ENCODE peak calls at places on chromosomes 16 and 17, in seven cellular contexts. One of them, this sample, is unnamed.
A peak's percentile ranks its signal among the peaks of the same experiment; 100 is the strongest.

GRCh38 chr16:31284926-31285325 is 25.2 kb downstream of the ITGAM start:
- DNase-seq in adrenal gland: no peak
- DNase-seq in epithelial cell of esophagus: no peak
- DNase-seq in MM.1S: no peak
- DNase-seq in thoracic aorta: no peak
- DNase-seq in choroid plexus epithelial cell: no peak
- DNase-seq in NB4: no peak
- DNase-seq in this sample: no peak

GRCh38 chr16:20147091-20147490 is 73.4 kb upstream of the GPR139 start:
- DNase-seq in adrenal gland: no peak
- DNase-seq in epithelial cell of esophagus: no peak
- DNase-seq in MM.1S: no peak
- DNase-seq in thoracic aorta: no peak
- DNase-seq in choroid plexus epithelial cell: no peak
- DNase-seq in NB4: no peak
- DNase-seq in this sample: no peak

GRCh38 chr17:31788956-31789355 is 70.1 kb downstream of the COPRS start:
- DNase-seq in adrenal gland: no peak
- DNase-seq in epithelial cell of esophagus: no peak
- DNase-seq in MM.1S: no peak
- DNase-seq in thoracic aorta: no peak
- DNase-seq in choroid plexus epithelial cell: no peak
- DNase-seq in NB4: no peak
- DNase-seq in this sample: peak; percentile 77

GRCh38 chr16:1512174-1512573 is 19.0 kb downstream of the TELO2 start:
- DNase-seq in adrenal gland: no peak
- DNase-seq in epithelial cell of esophagus: no peak
- DNase-seq in MM.1S: no peak
- DNase-seq in thoracic aorta: no peak
- DNase-seq in choroid plexus epithelial cell: no peak
- DNase-seq in NB4: peak; percentile 20
- DNase-seq in this sample: no peak

GRCh38 chr17:49779730-49780220 is 8.7 kb upstream of the KAT7 start:
- DNase-seq in adrenal gland: peak; percentile 57
- DNase-seq in epithelial cell of esophagus: peak; percentile 75
- DNase-seq in MM.1S: peak; percentile 36
- DNase-seq in thoracic aorta: no peak
- DNase-seq in choroid plexus epithelial cell: peak; percentile 82
- DNase-seq in NB4: peak; percentile 68
- DNase-seq in this sample: peak; percentile 97

GRCh38 chr16:3659200-3659599 is 4.7 kb downstream of the DNASE1 start:
- DNase-seq in adrenal gland: no peak
- DNase-seq in epithelial cell of esophagus: no peak
- DNase-seq in MM.1S: no peak
- DNase-seq in thoracic aorta: no peak
- DNase-seq in choroid plexus epithelial cell: peak; percentile 37
- DNase-seq in NB4: no peak
- DNase-seq in this sample: peak; percentile 37

GRCh38 chr17:79843917-79844815 is 4.9 kb upstream of the CBX4 start:
- DNase-seq in adrenal gland: peak; percentile 75
- DNase-seq in epithelial cell of esophagus: peak; percentile 27
- DNase-seq in MM.1S: no peak
- DNase-seq in thoracic aorta: no peak
- DNase-seq in choroid plexus epithelial cell: peak; percentile 73
- DNase-seq in NB4: peak; percentile 54
- DNase-seq in this sample: peak; percentile 49

GRCh38 chr16:58026139-58026704 is 668 bp downstream of the MMP15 start:
- DNase-seq in adrenal gland: peak; percentile 66
- DNase-seq in epithelial cell of esophagus: peak; percentile 44
- DNase-seq in MM.1S: no peak
- DNase-seq in thoracic aorta: no peak
- DNase-seq in choroid plexus epithelial cell: peak; percentile 40
- DNase-seq in NB4: peak; percentile 61
- DNase-seq in this sample: peak; percentile 28

GRCh38 chr17:4908301-4908700 is 5.4 kb upstream of the CHRNE start:
- DNase-seq in adrenal gland: no peak
- DNase-seq in epithelial cell of esophagus: peak; percentile 94
- DNase-seq in MM.1S: no peak
- DNase-seq in thoracic aorta: no peak
- DNase-seq in choroid plexus epithelial cell: peak; percentile 31
- DNase-seq in NB4: no peak
- DNase-seq in this sample: no peak

GRCh38 chr16:7512503-7512902 is 179.9 kb downstream of the RBFOX1 start:
- DNase-seq in adrenal gland: no peak
- DNase-seq in epithelial cell of esophagus: no peak
- DNase-seq in MM.1S: no peak
- DNase-seq in thoracic aorta: no peak
- DNase-seq in choroid plexus epithelial cell: no peak
- DNase-seq in NB4: no peak
- DNase-seq in this sample: no peak

GRCh38 chr17:79045001-79045729 is 21.2 kb downstream of the C1QTNF1 start:
- DNase-seq in adrenal gland: no peak
- DNase-seq in epithelial cell of esophagus: no peak
- DNase-seq in MM.1S: no peak
- DNase-seq in thoracic aorta: no peak
- DNase-seq in choroid plexus epithelial cell: no peak
- DNase-seq in NB4: no peak
- DNase-seq in this sample: no peak

GRCh38 chr17:57186231-57187019 is 69.9 kb upstream of the MSI2 start:
- DNase-seq in adrenal gland: no peak
- DNase-seq in epithelial cell of esophagus: no peak
- DNase-seq in MM.1S: no peak
- DNase-seq in thoracic aorta: no peak
- DNase-seq in choroid plexus epithelial cell: no peak
- DNase-seq in NB4: no peak
- DNase-seq in this sample: no peak

GRCh38 chr16:67842509-67843342 is 606 bp downstream of the THAP11 start:
- DNase-seq in adrenal gland: peak; percentile 58
- DNase-seq in epithelial cell of esophagus: peak; percentile 46
- DNase-seq in MM.1S: peak; percentile 61
- DNase-seq in thoracic aorta: no peak
- DNase-seq in choroid plexus epithelial cell: peak; percentile 69
- DNase-seq in NB4: peak; percentile 82
- DNase-seq in this sample: peak; percentile 45

GRCh38 chr17:70767102-70767701 is 597.9 kb downstream of the KCNJ2 start:
- DNase-seq in adrenal gland: no peak
- DNase-seq in epithelial cell of esophagus: peak; percentile 43
- DNase-seq in MM.1S: peak; percentile 49
- DNase-seq in thoracic aorta: no peak
- DNase-seq in choroid plexus epithelial cell: peak; percentile 77
- DNase-seq in NB4: peak; percentile 40
- DNase-seq in this sample: peak; percentile 44

GRCh38 chr16:35255816-35256215 is 1796.4 kb downstream of the TP53TG3F start:
- DNase-seq in adrenal gland: no peak
- DNase-seq in epithelial cell of esophagus: no peak
- DNase-seq in MM.1S: no peak
- DNase-seq in thoracic aorta: no peak
- DNase-seq in choroid plexus epithelial cell: no peak
- DNase-seq in NB4: no peak
- DNase-seq in this sample: no peak

GRCh38 chr16:24723663-24724062 is 5.8 kb upstream of the TNRC6A start:
- DNase-seq in adrenal gland: no peak
- DNase-seq in epithelial cell of esophagus: peak; percentile 72
- DNase-seq in MM.1S: no peak
- DNase-seq in thoracic aorta: no peak
- DNase-seq in choroid plexus epithelial cell: peak; percentile 49
- DNase-seq in NB4: no peak
- DNase-seq in this sample: no peak

GRCh38 chr17:68398731-68399637 is 58.3 kb downstream of the WIPI1 start:
- DNase-seq in adrenal gland: peak; percentile 67
- DNase-seq in epithelial cell of esophagus: peak; percentile 46
- DNase-seq in MM.1S: peak; percentile 69
- DNase-seq in thoracic aorta: no peak
- DNase-seq in choroid plexus epithelial cell: peak; percentile 90
- DNase-seq in NB4: peak; percentile 85
- DNase-seq in this sample: peak; percentile 86

GRCh38 chr17:10737168-10737622 is 7.4 kb upstream of the TMEM220 start:
- DNase-seq in adrenal gland: peak; percentile 80
- DNase-seq in epithelial cell of esophagus: peak; percentile 66
- DNase-seq in MM.1S: peak; percentile 12
- DNase-seq in thoracic aorta: peak; percentile 11
- DNase-seq in choroid plexus epithelial cell: peak; percentile 76
- DNase-seq in NB4: peak; percentile 53
- DNase-seq in this sample: peak; percentile 66

GRCh38 chr17:34370997-34371395 is 8.0 kb upstream of the CCL1 start:
- DNase-seq in adrenal gland: no peak
- DNase-seq in epithelial cell of esophagus: peak; percentile 41
- DNase-seq in MM.1S: peak; percentile 89
- DNase-seq in thoracic aorta: no peak
- DNase-seq in choroid plexus epithelial cell: no peak
- DNase-seq in NB4: peak; percentile 62
- DNase-seq in this sample: no peak

GRCh38 chr17:15412606-15413005 is 54.8 kb downstream of the CDRT4 start:
- DNase-seq in adrenal gland: no peak
- DNase-seq in epithelial cell of esophagus: no peak
- DNase-seq in MM.1S: no peak
- DNase-seq in thoracic aorta: no peak
- DNase-seq in choroid plexus epithelial cell: no peak
- DNase-seq in NB4: no peak
- DNase-seq in this sample: no peak

GRCh38 chr16:80938035-80938927 is 68.4 kb downstream of the CMC2 start:
- DNase-seq in adrenal gland: peak; percentile 87
- DNase-seq in epithelial cell of esophagus: peak; percentile 78
- DNase-seq in MM.1S: no peak
- DNase-seq in thoracic aorta: peak; percentile 24
- DNase-seq in choroid plexus epithelial cell: peak; percentile 98
- DNase-seq in NB4: no peak
- DNase-seq in this sample: peak; percentile 99

GRCh38 chr17:75411328-75412067 is 6.0 kb upstream of the GRB2 start:
- DNase-seq in adrenal gland: no peak
- DNase-seq in epithelial cell of esophagus: no peak
- DNase-seq in MM.1S: no peak
- DNase-seq in thoracic aorta: no peak
- DNase-seq in choroid plexus epithelial cell: no peak
- DNase-seq in NB4: peak; percentile 36
- DNase-seq in this sample: no peak

DNA sequence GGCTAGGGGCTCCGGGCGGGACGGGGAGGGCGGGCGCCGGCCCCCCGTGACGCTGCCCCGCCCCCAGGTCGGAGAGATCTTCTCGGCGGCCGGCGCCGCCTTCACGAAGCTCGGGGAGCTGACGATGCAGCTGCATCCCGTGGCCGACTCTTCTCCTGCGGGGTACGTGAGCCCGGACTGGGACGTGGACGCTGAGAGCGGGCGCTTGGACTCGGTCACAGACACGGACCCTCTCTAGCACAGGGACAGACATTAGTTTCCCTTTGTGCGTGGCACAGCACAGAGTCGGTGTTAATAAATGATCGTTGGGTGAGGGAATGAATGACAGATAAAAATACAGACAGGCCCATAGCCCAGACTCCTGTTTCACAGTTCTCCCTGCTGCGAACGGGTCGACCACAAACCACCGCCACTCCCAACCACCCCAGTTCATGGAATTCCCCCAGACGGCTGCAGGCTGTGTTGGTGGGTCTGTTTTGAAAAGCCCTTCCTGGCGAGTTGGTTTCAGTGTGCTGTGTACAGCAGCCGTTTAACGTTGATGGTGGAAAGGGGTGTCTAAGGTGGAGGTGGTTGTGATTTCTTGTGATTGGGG is 2.7 kb downstream of the RNASEK start:
- DNase-seq in adrenal gland: no peak
- DNase-seq in epithelial cell of esophagus: peak; percentile 44
- DNase-seq in MM.1S: peak; percentile 88
- DNase-seq in thoracic aorta: no peak
- DNase-seq in choroid plexus epithelial cell: peak; percentile 91
- DNase-seq in NB4: peak; percentile 46
- DNase-seq in this sample: peak; percentile 48
- TF ChIP-seq CTCF in adrenal gland: no peak
- TF ChIP-seq CTCF in epithelial cell of esophagus: no peak
- TF ChIP-seq CTCF in MM.1S: no peak
- TF ChIP-seq CTCF in thoracic aorta: no peak
- TF ChIP-seq CTCF in choroid plexus epithelial cell: no peak
- TF ChIP-seq CTCF in NB4: no peak
- TF ChIP-seq CTCF in this sample: no peak

DNA sequence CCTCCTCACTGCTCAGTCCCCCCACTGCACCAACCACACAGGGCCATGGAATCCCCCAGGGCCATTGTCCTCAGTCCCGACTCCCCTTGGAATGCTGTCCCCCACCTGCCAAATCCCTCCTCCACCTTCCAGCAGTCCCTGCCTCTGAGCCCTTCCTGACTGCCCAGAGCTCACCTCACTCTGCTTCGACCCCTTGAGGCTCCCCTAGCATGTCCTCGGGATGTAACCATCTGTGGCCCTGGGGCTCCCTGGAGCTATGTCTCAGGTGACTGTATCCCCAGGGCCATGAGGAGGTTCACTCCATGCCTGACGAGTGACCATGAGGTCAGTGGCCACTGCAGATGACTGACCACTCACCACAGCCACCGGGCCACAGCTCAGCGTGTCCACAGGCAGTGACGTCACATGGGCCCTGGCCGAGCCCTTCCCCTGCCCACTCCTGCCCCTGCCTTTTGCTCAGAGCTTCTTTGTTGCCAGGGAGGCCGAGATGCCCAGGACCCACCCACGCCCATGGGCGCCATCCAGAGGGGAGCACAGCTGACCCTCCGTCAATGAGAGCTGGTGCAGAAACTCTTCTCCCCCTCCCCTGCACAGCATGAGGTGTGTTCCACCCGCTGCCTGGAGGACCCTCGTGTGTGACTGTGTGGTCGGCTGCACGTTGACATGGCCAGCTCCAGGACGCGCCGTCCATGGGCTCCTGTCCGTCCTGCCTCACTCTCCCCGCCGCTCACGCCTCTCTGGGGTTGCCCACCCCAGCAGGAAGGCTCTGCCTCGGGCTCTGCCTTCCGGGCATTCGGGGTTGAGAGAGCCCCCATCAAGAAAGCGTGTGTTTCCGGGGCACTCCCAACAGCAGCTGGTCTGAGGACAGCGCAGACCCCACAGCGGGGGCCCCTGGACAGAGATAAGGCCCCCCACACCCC is 7.9 kb upstream of the PIEZO1 start:
- DNase-seq in adrenal gland: no peak
- DNase-seq in epithelial cell of esophagus: no peak
- DNase-seq in MM.1S: no peak
- DNase-seq in thoracic aorta: no peak
- DNase-seq in choroid plexus epithelial cell: no peak
- DNase-seq in NB4: peak; percentile 45
- DNase-seq in this sample: no peak
- H3K4me3 ChIP-seq in adrenal gland: no peak overlapping the region
- H3K4me3 ChIP-seq in epithelial cell of esophagus: no peak overlapping the region
- H3K4me3 ChIP-seq in MM.1S: no peak overlapping the region
- H3K4me3 ChIP-seq in thoracic aorta: no peak overlapping the region
- H3K4me3 ChIP-seq in choroid plexus epithelial cell: no peak overlapping the region
- H3K4me3 ChIP-seq in NB4: peak overlapping the region; percentile 83
- H3K4me3 ChIP-seq in this sample: no peak overlapping the region

GRCh38 chr16:69286941-69287713 is 24.0 kb upstream of the VPS4A start:
- DNase-seq in adrenal gland: peak; percentile 67
- DNase-seq in epithelial cell of esophagus: peak; percentile 72
- DNase-seq in MM.1S: peak; percentile 73
- DNase-seq in thoracic aorta: peak; percentile 31
- DNase-seq in choroid plexus epithelial cell: peak; percentile 90
- DNase-seq in NB4: peak; percentile 75
- DNase-seq in this sample: peak; percentile 85
- TF ChIP-seq CTCF in adrenal gland: peak; percentile 75
- TF ChIP-seq CTCF in epithelial cell of esophagus: peak; percentile 41
- TF ChIP-seq CTCF in MM.1S: peak; percentile 33
- TF ChIP-seq CTCF in thoracic aorta: peak; percentile 59
- TF ChIP-seq CTCF in choroid plexus epithelial cell: peak; percentile 47
- TF ChIP-seq CTCF in NB4: peak; percentile 40
- TF ChIP-seq CTCF in this sample: peak; percentile 54

GRCh38 chr17:77470800-77471733 is 330.3 kb downstream of the SEC14L1 start:
- DNase-seq in adrenal gland: no peak
- DNase-seq in epithelial cell of esophagus: peak; percentile 47
- DNase-seq in MM.1S: peak; percentile 5
- DNase-seq in thoracic aorta: no peak
- DNase-seq in choroid plexus epithelial cell: peak; percentile 63
- DNase-seq in NB4: peak; percentile 84
- DNase-seq in this sample: peak; percentile 57
- H3K4me3 ChIP-seq in adrenal gland: no peak overlapping the region
- H3K4me3 ChIP-seq in epithelial cell of esophagus: no peak overlapping the region
- H3K4me3 ChIP-seq in MM.1S: no peak overlapping the region
- H3K4me3 ChIP-seq in thoracic aorta: no peak overlapping the region
- H3K4me3 ChIP-seq in choroid plexus epithelial cell: no peak overlapping the region
- H3K4me3 ChIP-seq in NB4: no peak overlapping the region
- H3K4me3 ChIP-seq in this sample: no peak overlapping the region